ENCODE peak calls at places on chromosomes 7 and 10, in six cellular contexts. One of them, this sample, is unnamed.

GRCh38 chr10:8416755-8417154 is 362.3 kb downstream of the GATA3 start:
- DNase-seq in astrocyte of the spinal cord: no peak
- DNase-seq in left ventricle myocardium inferior: no peak
- DNase-seq in MCF 10A: no peak
- DNase-seq in NB4: no peak
- DNase-seq in neural crest cell: no peak
- DNase-seq in this sample: no peak

GRCh38 chr7:6606866-6607583 is 8.4 kb upstream of the ZNF853 start:
- DNase-seq in astrocyte of the spinal cord: no peak
- DNase-seq in left ventricle myocardium inferior: no peak
- DNase-seq in NB4: no peak
- DNase-seq in neural crest cell: no peak
- DNase-seq in MCF 10A: no peak
- DNase-seq in this sample: no peak

GRCh38 chr10:90289037-90289436 is 568.8 kb downstream of the HTR7 start:
- DNase-seq in NB4: no peak
- DNase-seq in left ventricle myocardium inferior: no peak
- DNase-seq in MCF 10A: no peak
- DNase-seq in neural crest cell: no peak
- DNase-seq in astrocyte of the spinal cord: peak
- DNase-seq in this sample: no peak

GRCh38 chr10:6020806-6021205 is 41.4 kb downstream of the IL2RA start:
- DNase-seq in neural crest cell: no peak
- DNase-seq in NB4: no peak
- DNase-seq in left ventricle myocardium inferior: no peak
- DNase-seq in MCF 10A: no peak
- DNase-seq in astrocyte of the spinal cord: peak
- DNase-seq in this sample: no peak

GRCh38 chr7:139490130-139490529 is 6.7 kb upstream of the KLRG2 start:
- DNase-seq in left ventricle myocardium inferior: no peak
- DNase-seq in astrocyte of the spinal cord: no peak
- DNase-seq in MCF 10A: peak
- DNase-seq in neural crest cell: no peak
- DNase-seq in NB4: no peak
- DNase-seq in this sample: no peak

GRCh38 chr7:151844828-151845200 is 32.1 kb downstream of the PRKAG2 start:
- DNase-seq in left ventricle myocardium inferior: peak
- DNase-seq in astrocyte of the spinal cord: no peak
- DNase-seq in MCF 10A: no peak
- DNase-seq in NB4: no peak
- DNase-seq in neural crest cell: no peak
- DNase-seq in this sample: no peak

GRCh38 chr7:155795401-155795800 is 16.9 kb downstream of the SHH start:
- DNase-seq in left ventricle myocardium inferior: no peak
- DNase-seq in MCF 10A: no peak
- DNase-seq in NB4: no peak
- DNase-seq in neural crest cell: no peak
- DNase-seq in astrocyte of the spinal cord: no peak
- DNase-seq in this sample: no peak

GRCh38 chr7:19969859-19970493 is 196.6 kb upstream of the TMEM196 start:
- DNase-seq in astrocyte of the spinal cord: peak
- DNase-seq in MCF 10A: no peak
- DNase-seq in left ventricle myocardium inferior: no peak
- DNase-seq in neural crest cell: no peak
- DNase-seq in NB4: no peak
- DNase-seq in this sample: no peak

GRCh38 chr7:33108931-33109757 is at the start of gene RP9:
- DNase-seq in neural crest cell: peak
- DNase-seq in astrocyte of the spinal cord: peak
- DNase-seq in MCF 10A: peak
- DNase-seq in NB4: peak
- DNase-seq in left ventricle myocardium inferior: peak
- DNase-seq in this sample: peak
- TF ChIP-seq CTCF in neural crest cell: peak
- TF ChIP-seq CTCF in astrocyte of the spinal cord: peak
- TF ChIP-seq CTCF in MCF 10A: peak
- TF ChIP-seq CTCF in NB4: peak
- TF ChIP-seq CTCF in left ventricle myocardium inferior: peak
- TF ChIP-seq CTCF in this sample: peak

DNA sequence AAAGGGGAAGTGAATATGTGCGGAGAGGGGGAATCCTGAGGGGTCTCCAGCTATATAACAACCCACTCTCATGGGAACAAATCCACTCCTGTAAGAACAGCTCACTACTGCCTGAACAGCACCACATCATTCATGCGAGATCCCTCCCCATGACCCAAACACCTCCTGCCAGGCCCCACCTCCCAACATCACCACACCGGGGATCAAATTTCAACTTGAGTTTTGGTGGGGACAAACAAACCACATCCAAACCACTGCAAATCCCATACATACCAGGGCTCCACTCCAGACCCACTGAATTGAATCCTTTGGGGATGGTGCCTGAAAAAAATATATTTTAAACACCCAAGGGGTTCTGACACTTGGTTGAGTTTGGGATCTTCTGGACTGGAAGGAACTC is 181.5 kb upstream of the PLXNA4 start:
- DNase-seq in neural crest cell: no peak
- DNase-seq in NB4: no peak
- DNase-seq in astrocyte of the spinal cord: peak
- DNase-seq in left ventricle myocardium inferior: no peak
- DNase-seq in MCF 10A: peak
- DNase-seq in this sample: no peak
- TF ChIP-seq CTCF in neural crest cell: no peak
- TF ChIP-seq CTCF in NB4: no peak
- TF ChIP-seq CTCF in astrocyte of the spinal cord: no peak
- TF ChIP-seq CTCF in left ventricle myocardium inferior: no peak
- TF ChIP-seq CTCF in MCF 10A: no peak
- TF ChIP-seq CTCF in this sample: no peak

GRCh38 chr7:134646425-134647305 is at the start of gene BPGM:
- DNase-seq in neural crest cell: peak
- DNase-seq in astrocyte of the spinal cord: peak
- DNase-seq in left ventricle myocardium inferior: peak
- DNase-seq in NB4: peak
- DNase-seq in MCF 10A: peak
- DNase-seq in this sample: peak
- TF ChIP-seq CTCF in neural crest cell: peak
- TF ChIP-seq CTCF in astrocyte of the spinal cord: peak
- TF ChIP-seq CTCF in left ventricle myocardium inferior: peak
- TF ChIP-seq CTCF in NB4: peak
- TF ChIP-seq CTCF in MCF 10A: no peak
- TF ChIP-seq CTCF in this sample: no peak

GRCh38 chr10:99965700-99966099 is 44.0 kb downstream of the DNMBP start:
- DNase-seq in left ventricle myocardium inferior: no peak
- DNase-seq in MCF 10A: no peak
- DNase-seq in NB4: no peak
- DNase-seq in astrocyte of the spinal cord: no peak
- DNase-seq in neural crest cell: no peak
- DNase-seq in this sample: no peak

GRCh38 chr10:99966306-99966705 is 43.4 kb downstream of the DNMBP start:
- DNase-seq in left ventricle myocardium inferior: no peak
- DNase-seq in NB4: no peak
- DNase-seq in MCF 10A: peak
- DNase-seq in neural crest cell: no peak
- DNase-seq in astrocyte of the spinal cord: peak
- DNase-seq in this sample: no peak

GRCh38 chr10:99958806-99959205 is 50.9 kb downstream of the DNMBP start:
- DNase-seq in NB4: no peak
- DNase-seq in neural crest cell: no peak
- DNase-seq in MCF 10A: no peak
- DNase-seq in astrocyte of the spinal cord: no peak
- DNase-seq in left ventricle myocardium inferior: no peak
- DNase-seq in this sample: no peak

GRCh38 chr10:99967961-99968360 is 41.8 kb downstream of the DNMBP start:
- DNase-seq in astrocyte of the spinal cord: no peak
- DNase-seq in left ventricle myocardium inferior: no peak
- DNase-seq in MCF 10A: no peak
- DNase-seq in neural crest cell: no peak
- DNase-seq in NB4: no peak
- DNase-seq in this sample: no peak

DNA sequence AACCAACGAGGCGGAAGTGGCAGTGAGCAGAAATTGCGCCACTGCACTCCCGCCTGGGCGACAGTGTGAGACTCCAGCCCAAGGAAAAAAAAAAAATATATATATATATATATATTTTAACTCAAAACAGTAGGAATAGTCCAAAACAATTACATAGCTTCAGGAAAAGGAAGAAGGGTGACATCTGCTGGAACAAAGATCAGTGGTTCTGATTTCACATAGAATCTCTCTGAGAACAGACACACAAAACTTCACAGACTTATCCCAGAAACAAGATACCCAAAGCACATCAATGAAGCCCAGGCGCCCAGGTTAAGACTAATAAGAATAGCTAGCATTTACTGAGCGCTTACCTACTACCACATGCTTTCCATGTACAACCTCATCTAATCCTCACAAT is 45.0 kb downstream of the DNMBP start:
- DNase-seq in NB4: no peak
- DNase-seq in astrocyte of the spinal cord: peak
- DNase-seq in left ventricle myocardium inferior: no peak
- DNase-seq in neural crest cell: no peak
- DNase-seq in MCF 10A: no peak
- DNase-seq in this sample: no peak
- TF ChIP-seq CTCF in NB4: no peak
- TF ChIP-seq CTCF in astrocyte of the spinal cord: peak
- TF ChIP-seq CTCF in left ventricle myocardium inferior: peak
- TF ChIP-seq CTCF in neural crest cell: peak
- TF ChIP-seq CTCF in MCF 10A: peak
- TF ChIP-seq CTCF in this sample: no peak

DNA sequence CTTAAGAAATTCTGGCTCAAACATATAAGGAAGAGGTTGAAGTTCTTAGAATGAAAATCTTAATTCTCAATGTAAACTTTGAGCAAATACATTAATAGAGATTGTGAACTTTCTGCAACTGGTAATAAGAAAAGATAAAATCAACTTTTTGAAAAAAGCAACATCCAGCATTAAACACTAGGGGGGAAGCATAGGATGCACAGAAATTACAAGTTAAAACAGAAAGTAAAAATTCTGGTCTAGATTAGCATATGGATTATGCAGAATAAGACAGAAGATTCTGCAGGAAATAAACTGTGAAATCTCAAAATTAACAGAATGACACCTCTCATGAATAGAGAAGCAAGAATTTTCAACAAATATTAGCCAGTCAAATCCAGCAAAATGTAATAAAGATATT is 38.0 kb upstream of the CAV2 start:
- DNase-seq in NB4: no peak
- DNase-seq in left ventricle myocardium inferior: no peak
- DNase-seq in MCF 10A: no peak
- DNase-seq in astrocyte of the spinal cord: no peak
- DNase-seq in neural crest cell: no peak
- DNase-seq in this sample: no peak
- TF ChIP-seq CTCF in NB4: no peak
- TF ChIP-seq CTCF in left ventricle myocardium inferior: no peak
- TF ChIP-seq CTCF in MCF 10A: no peak
- TF ChIP-seq CTCF in astrocyte of the spinal cord: no peak
- TF ChIP-seq CTCF in neural crest cell: peak
- TF ChIP-seq CTCF in this sample: peak

GRCh38 chr7:71547426-71547825 is 415.5 kb downstream of the GALNT17 start:
- DNase-seq in MCF 10A: no peak
- DNase-seq in neural crest cell: no peak
- DNase-seq in NB4: no peak
- DNase-seq in astrocyte of the spinal cord: no peak
- DNase-seq in left ventricle myocardium inferior: no peak
- DNase-seq in this sample: no peak

DNA sequence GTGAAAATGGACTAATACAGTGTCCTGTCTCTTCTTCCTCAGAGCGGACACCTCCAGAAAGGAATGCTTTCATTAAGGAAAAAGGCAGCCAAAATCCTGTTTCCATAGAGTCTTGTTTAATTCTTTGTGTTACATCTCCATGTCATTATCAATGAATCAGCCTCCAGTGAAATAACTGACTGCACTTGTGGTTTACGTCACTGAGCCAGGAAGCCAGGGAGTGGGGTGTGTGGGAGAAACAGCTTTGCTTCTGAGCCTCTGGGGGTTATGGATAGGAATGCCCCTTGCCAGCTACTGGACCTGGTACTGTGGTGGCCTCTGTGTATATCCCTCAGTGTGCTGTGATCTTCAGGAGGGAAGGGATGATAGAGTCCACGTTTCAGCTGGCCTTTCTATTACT is 416.8 kb downstream of the GALNT17 start:
- DNase-seq in left ventricle myocardium inferior: no peak
- DNase-seq in NB4: no peak
- DNase-seq in neural crest cell: no peak
- DNase-seq in MCF 10A: no peak
- DNase-seq in astrocyte of the spinal cord: peak
- DNase-seq in this sample: no peak
- TF ChIP-seq CTCF in left ventricle myocardium inferior: no peak
- TF ChIP-seq CTCF in NB4: no peak
- TF ChIP-seq CTCF in neural crest cell: no peak
- TF ChIP-seq CTCF in MCF 10A: no peak
- TF ChIP-seq CTCF in astrocyte of the spinal cord: no peak
- TF ChIP-seq CTCF in this sample: no peak

GRCh38 chr10:32015386-32015785 is 40.8 kb downstream of the KIF5B start:
- DNase-seq in astrocyte of the spinal cord: no peak
- DNase-seq in MCF 10A: no peak
- DNase-seq in left ventricle myocardium inferior: no peak
- DNase-seq in NB4: no peak
- DNase-seq in neural crest cell: no peak
- DNase-seq in this sample: no peak
- TF ChIP-seq CTCF in astrocyte of the spinal cord: no peak
- TF ChIP-seq CTCF in MCF 10A: no peak
- TF ChIP-seq CTCF in left ventricle myocardium inferior: no peak
- TF ChIP-seq CTCF in NB4: no peak
- TF ChIP-seq CTCF in neural crest cell: no peak
- TF ChIP-seq CTCF in this sample: no peak

GRCh38 chr7:69723663-69724062 is 125.4 kb downstream of the AUTS2 start:
- DNase-seq in NB4: no peak
- DNase-seq in left ventricle myocardium inferior: no peak
- DNase-seq in astrocyte of the spinal cord: no peak
- DNase-seq in neural crest cell: no peak
- DNase-seq in MCF 10A: no peak
- DNase-seq in this sample: no peak
- TF ChIP-seq CTCF in NB4: no peak
- TF ChIP-seq CTCF in left ventricle myocardium inferior: no peak
- TF ChIP-seq CTCF in astrocyte of the spinal cord: no peak
- TF ChIP-seq CTCF in neural crest cell: no peak
- TF ChIP-seq CTCF in MCF 10A: no peak
- TF ChIP-seq CTCF in this sample: no peak

This sample was measured in endothelial cell.